ENCODE peak calls at places on chromosome 14, in eight cellular contexts. One of them, this sample, is unnamed.

GRCh38 chr14:99136047-99136400 is 136.0 kb downstream of the BCL11B start:
- DNase-seq in COLO829: no peak
- DNase-seq in GM12891: no peak
- DNase-seq in left lung: no peak
- DNase-seq in GM03348: no peak
- DNase-seq in AG09319: no peak
- DNase-seq in bronchial epithelial cell: no peak
- DNase-seq in transverse colon: no peak
- DNase-seq in this sample: peak

GRCh38 chr14:51331651-51332367 is 91.8 kb downstream of the TMX1 start:
- DNase-seq in GM03348: no peak
- DNase-seq in AG09319: no peak
- DNase-seq in left lung: no peak
- DNase-seq in bronchial epithelial cell: no peak
- DNase-seq in COLO829: no peak
- DNase-seq in GM12891: no peak
- DNase-seq in transverse colon: no peak
- DNase-seq in this sample: no peak

GRCh38 chr14:88384653-88385205 is 728 bp upstream of the SPATA7 start:
- DNase-seq in GM03348: peak
- DNase-seq in left lung: no peak
- DNase-seq in transverse colon: no peak
- DNase-seq in GM12891: no peak
- DNase-seq in COLO829: no peak
- DNase-seq in AG09319: no peak
- DNase-seq in bronchial epithelial cell: peak
- DNase-seq in this sample: no peak

GRCh38 chr14:56195727-56196126 is 77.5 kb downstream of the PELI2 start:
- DNase-seq in GM12891: no peak
- DNase-seq in AG09319: peak
- DNase-seq in COLO829: no peak
- DNase-seq in GM03348: peak
- DNase-seq in left lung: no peak
- DNase-seq in bronchial epithelial cell: no peak
- DNase-seq in transverse colon: peak
- DNase-seq in this sample: no peak

GRCh38 chr14:78530078-78530477 is 359.9 kb downstream of the NRXN3 start:
- DNase-seq in AG09319: no peak
- DNase-seq in transverse colon: no peak
- DNase-seq in left lung: no peak
- DNase-seq in GM12891: no peak
- DNase-seq in GM03348: no peak
- DNase-seq in COLO829: peak
- DNase-seq in bronchial epithelial cell: peak
- DNase-seq in this sample: no peak

GRCh38 chr14:98582276-98582675 is 689.7 kb downstream of the BCL11B start:
- DNase-seq in GM12891: no peak
- DNase-seq in AG09319: no peak
- DNase-seq in COLO829: no peak
- DNase-seq in bronchial epithelial cell: no peak
- DNase-seq in left lung: no peak
- DNase-seq in GM03348: no peak
- DNase-seq in transverse colon: no peak
- DNase-seq in this sample: no peak

GRCh38 chr14:34355584-34356266 is 106.3 kb downstream of the SPTSSA start:
- DNase-seq in left lung: no peak
- DNase-seq in COLO829: peak
- DNase-seq in GM12891: no peak
- DNase-seq in bronchial epithelial cell: peak
- DNase-seq in GM03348: peak
- DNase-seq in AG09319: peak
- DNase-seq in transverse colon: no peak
- DNase-seq in this sample: no peak

GRCh38 chr14:68257969-68258368 is 438.4 kb downstream of the RAD51B start:
- DNase-seq in bronchial epithelial cell: no peak
- DNase-seq in COLO829: no peak
- DNase-seq in transverse colon: no peak
- DNase-seq in AG09319: no peak
- DNase-seq in GM03348: no peak
- DNase-seq in left lung: no peak
- DNase-seq in GM12891: no peak
- DNase-seq in this sample: no peak

GRCh38 chr14:66233571-66233970 is 252.6 kb upstream of the CCDC196 start:
- DNase-seq in AG09319: no peak
- DNase-seq in transverse colon: no peak
- DNase-seq in left lung: no peak
- DNase-seq in GM03348: no peak
- DNase-seq in bronchial epithelial cell: no peak
- DNase-seq in COLO829: no peak
- DNase-seq in GM12891: no peak
- DNase-seq in this sample: no peak

GRCh38 chr14:21061347-21061668 is 3.7 kb downstream of the RNASE8 start:
- DNase-seq in transverse colon: no peak
- DNase-seq in AG09319: no peak
- DNase-seq in left lung: no peak
- DNase-seq in GM12891: no peak
- DNase-seq in bronchial epithelial cell: no peak
- DNase-seq in COLO829: no peak
- DNase-seq in GM03348: no peak
- DNase-seq in this sample: no peak

This sample was measured in stomach.